ENCODE peak calls at places on chromosomes 4 and X, in eight cellular contexts. L, B, A, T, W, F, N and M are unnamed samples.

GRCh38 chr4:54218736-54219135 is 10.4 kb upstream of the PDGFRA start:
- DNase-seq in L (no peak), B (no peak), A (no peak), T (no peak), W (no peak), F (no peak), N (no peak), M (no peak)

GRCh38 chr4:185567828-185568442 is 32.6 kb upstream of the PDLIM3 start:
- DNase-seq in L (no peak), B (peak; percentile 78), A (no peak), T (peak; percentile 91), W (peak; percentile 3), F (peak; percentile 45), N (no peak), M (peak; percentile 18)

GRCh38 chr4:93394488-93395185 is 433.9 kb upstream of the ATOH1 start:
- DNase-seq in L (no peak), B (no peak), A (no peak), T (peak; percentile 89), W (no peak), F (peak; percentile 2), N (no peak), M (no peak)

GRCh38 chr4:56219447-56219846 is 167.8 kb downstream of the AASDH start:
- DNase-seq in L (no peak), B (no peak), A (no peak), T (no peak), W (no peak), F (no peak), N (no peak), M (no peak)

GRCh38 chr4:181006509-181007290 is 1236.5 kb upstream of the TENM3 start:
- DNase-seq in L (no peak), B (no peak), A (no peak), T (peak; percentile 28), W (no peak), F (no peak), N (no peak), M (no peak)

GRCh38 chr4:41750158-41750623 is 1.7 kb upstream of the PHOX2B start:
- DNase-seq in L (no peak), B (no peak), A (no peak), T (no peak), W (no peak), F (no peak), N (no peak), M (no peak)

GRCh38 chrX:113384628-113385027 is 544.0 kb upstream of the AMOT start:
- DNase-seq in L (no peak), B (no peak), A (no peak), T (peak; percentile 52), W (peak; percentile 34), F (no peak), N (no peak), M (no peak)

GRCh38 chr4:40559585-40560465 is 69.8 kb downstream of the RBM47 start:
- DNase-seq in L (peak; percentile 25), B (no peak), A (no peak), T (no peak), W (no peak), F (no peak), N (peak; percentile 28), M (no peak)

GRCh38 chrX:21524008-21524407 is 134.1 kb downstream of the KLHL34 start:
- DNase-seq in L (no peak), B (no peak), A (no peak), T (peak; percentile 1), W (no peak), F (no peak), N (no peak), M (no peak)

GRCh38 chrX:21744060-21744459 is 13.9 kb downstream of the SMPX start:
- DNase-seq in L (no peak), B (no peak), A (no peak), T (no peak), W (no peak), F (no peak), N (no peak), M (no peak)

GRCh38 chr4:35358001-35358584 is 886.2 kb downstream of the ARAP2 start:
- DNase-seq in L (no peak), B (no peak), A (no peak), T (no peak), W (no peak), F (no peak), N (no peak), M (no peak)

GRCh38 chr4:5561286-5561685 is 147.1 kb downstream of the EVC2 start:
- DNase-seq in L (no peak), B (no peak), A (no peak), T (no peak), W (no peak), F (no peak), N (no peak), M (no peak)

GRCh38 chr4:164320847-164321246 is 433.1 kb upstream of the SMIM31 start:
- DNase-seq in L (no peak), B (no peak), A (no peak), T (no peak), W (no peak), F (no peak), N (no peak), M (no peak)

GRCh38 chrX:134184936-134185335 is 52.0 kb upstream of the CCDC160 start:
- DNase-seq in L (no peak), B (no peak), A (no peak), T (no peak), W (no peak), F (no peak), N (no peak), M (no peak)

GRCh38 chr4:183797041-183797444 is 108.1 kb upstream of the STOX2 start:
- DNase-seq in L (no peak), B (no peak), A (peak; percentile 32), T (no peak), W (no peak), F (no peak), N (peak; percentile 89), M (no peak)

GRCh38 chr4:108744307-108744706 is 18.5 kb downstream of the ETNPPL start:
- DNase-seq in L (no peak), B (no peak), A (no peak), T (no peak), W (no peak), F (no peak), N (no peak), M (no peak)

GRCh38 chr4:46992338-46992737 is 1.0 kb downstream of the GABRA4 start:
- DNase-seq in L (no peak), B (no peak), A (no peak), T (no peak), W (no peak), F (no peak), N (no peak), M (no peak)

GRCh38 chr4:73259552-73260140 is 1.0 kb upstream of the ANKRD17 start:
- DNase-seq in L (peak; percentile 34), B (no peak), A (no peak), T (no peak), W (peak; percentile 6), F (peak; percentile 24), N (no peak), M (peak; percentile 4)

GRCh38 chr4:73257995-73258667 is 467 bp downstream of the ANKRD17 start:
- DNase-seq in L (peak; percentile 69), B (no peak), A (peak; percentile 8), T (peak; percentile 41), W (peak; percentile 16), F (peak; percentile 2), N (peak; percentile 44), M (no peak)

GRCh38 chr4:73257242-73257994 is 1.2 kb downstream of the ANKRD17 start:
- DNase-seq in L (peak; percentile 86), B (peak; percentile 83), A (peak; percentile 35), T (peak; percentile 91), W (peak; percentile 87), F (peak; percentile 92), N (peak; percentile 70), M (peak; percentile 58)

GRCh38 chr4:73258668-73259551 is at the start of gene ANKRD17:
- DNase-seq in L (peak; percentile 93), B (peak; percentile 88), A (peak; percentile 56), T (peak; percentile 95), W (peak; percentile 91), F (peak; percentile 94), N (peak; percentile 93), M (peak; percentile 84)
- TF ChIP-seq CTCF in L (no peak), B (peak; percentile 26), A (no peak), T (no peak), W (peak; percentile 22), F (peak; percentile 27), N (peak; percentile 31), M (peak; percentile 11)

GRCh38 chrX:45628041-45628440 is 427.4 kb upstream of the DIPK2B start:
- DNase-seq in L (no peak), B (no peak), A (no peak), T (peak; percentile 18), W (no peak), F (no peak), N (no peak), M (no peak)

GRCh38 chrX:45633419-45633818 is 432.7 kb upstream of the DIPK2B start:
- DNase-seq in L (no peak), B (no peak), A (no peak), T (no peak), W (no peak), F (no peak), N (no peak), M (no peak)

GRCh38 chrX:45630078-45630477 is 429.4 kb upstream of the DIPK2B start:
- DNase-seq in L (no peak), B (no peak), A (no peak), T (no peak), W (no peak), F (no peak), N (no peak), M (no peak)

GRCh38 chrX:45632506-45632905 is 431.8 kb upstream of the DIPK2B start:
- DNase-seq in L (no peak), B (no peak), A (no peak), T (no peak), W (no peak), F (no peak), N (no peak), M (no peak)
- TF ChIP-seq CTCF in L (no peak), B (no peak), A (no peak), T (no peak), W (peak; percentile 17), F (no peak), N (no peak), M (no peak)

GRCh38 chr4:48998440-48998839 is 12.4 kb downstream of the CWH43 start:
- DNase-seq in L (no peak), B (no peak), A (no peak), T (no peak), W (no peak), F (no peak), N (no peak), M (no peak)
- TF ChIP-seq CTCF in L (no peak), B (no peak), A (no peak), T (no peak), W (no peak), F (no peak), N (no peak), M (no peak)

DNA sequence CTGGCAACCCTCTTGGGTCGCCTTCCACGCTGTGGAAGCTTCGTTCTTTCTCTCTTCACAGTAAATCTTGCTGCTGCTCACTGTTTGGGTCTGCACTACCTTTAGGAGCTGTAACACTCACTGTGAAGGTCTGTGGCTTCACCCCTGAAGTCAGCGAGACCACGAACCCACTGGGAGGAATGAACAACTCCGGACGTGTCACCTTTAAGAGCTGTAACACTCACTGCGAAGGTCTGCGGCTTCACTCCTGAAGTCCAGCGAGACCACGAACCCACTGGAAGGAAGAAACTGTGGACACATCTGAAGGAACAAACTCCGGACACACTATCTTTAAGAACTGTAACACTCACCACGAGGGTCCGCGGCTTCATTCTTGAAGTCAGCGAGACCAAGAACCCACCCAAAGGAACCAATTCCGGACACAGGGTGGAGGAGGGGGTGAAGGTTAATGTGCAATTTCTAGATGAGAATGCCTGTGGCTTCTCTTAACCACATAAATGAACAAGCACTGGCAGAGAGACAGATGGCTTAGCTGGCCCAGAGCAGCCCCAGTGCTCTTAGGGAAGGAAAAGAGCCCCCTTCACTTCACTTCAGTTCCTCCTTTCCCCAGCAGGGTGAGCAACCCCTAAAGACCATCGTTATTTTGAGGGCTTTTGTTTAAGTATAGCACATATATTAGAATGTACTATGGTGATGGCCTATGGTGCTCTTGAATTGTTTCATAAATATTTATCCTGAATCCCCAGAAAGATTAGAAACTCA is 73.0 kb downstream of the LUZP4 start:
- DNase-seq in L (peak; percentile 12), B (no peak), A (no peak), T (peak; percentile 63), W (no peak), F (no peak), N (no peak), M (no peak)
- TF ChIP-seq CTCF in L (no peak), B (no peak), A (no peak), T (no peak), W (peak; percentile 19), F (peak; percentile 59), N (no peak), M (peak; percentile 52)